ENCODE peak calls at places on chromosomes 13 and 19, in four cellular contexts. M is AG09309, N is epithelial cell of proximal tubule, P is A549. U is an unnamed sample.

GRCh38 chr19:10256551-10256950 is 4.5 kb downstream of the MRPL4 start:
- DNase-seq in M (no peak), N (no peak), P (no peak), U (no peak)

GRCh38 chr13:25085125-25085742 is 10.7 kb upstream of the PABPC3 start:
- DNase-seq in M (peak), N (peak), P (peak), U (peak)

GRCh38 chr19:33282036-33282686 is 20.2 kb downstream of the CEBPA start:
- DNase-seq in M (no peak), N (no peak), P (no peak), U (no peak)

GRCh38 chr13:97946951-97947588 is 6.4 kb upstream of the IPO5 start:
- DNase-seq in M (peak), N (peak), P (peak), U (peak)

GRCh38 chr19:10797541-10798256 is 38.3 kb downstream of the TMED1 start:
- DNase-seq in M (no peak), N (no peak), P (no peak), U (no peak)

GRCh38 chr19:17803264-17803896 is 8.4 kb downstream of the B3GNT3 start:
- DNase-seq in M (no peak), N (no peak), P (no peak), U (no peak)

GRCh38 chr19:48962029-48962848 is 2.9 kb upstream of the FTL start:
- DNase-seq in M (no peak), N (no peak), P (peak), U (no peak)

GRCh38 chr19:30226464-30227070 is 145.6 kb upstream of the ZNF536 start:
- DNase-seq in M (no peak), N (no peak), P (no peak), U (no peak)

GRCh38 chr19:4232614-4233281 is 3.4 kb downstream of the EBI3 start:
- DNase-seq in M (no peak), N (no peak), P (no peak), U (no peak)

GRCh38 chr13:23621316-23621645 is 51.1 kb downstream of the TNFRSF19 start:
- DNase-seq in M (peak), N (peak), P (peak), U (peak)

GRCh38 chr13:73428137-73428536 is 369.3 kb downstream of the KLF5 start:
- DNase-seq in M (no peak), N (peak), P (peak), U (peak)

GRCh38 chr13:85140192-85140591 is 659.0 kb downstream of the SLITRK6 start:
- DNase-seq in M (no peak), N (no peak), P (no peak), U (no peak)

GRCh38 chr13:64709079-64709478 is 2521.1 kb downstream of the PCDH9 start:
- DNase-seq in M (no peak), N (no peak), P (no peak), U (no peak)

GRCh38 chr19:19661675-19662251 is 1.7 kb downstream of the ATP13A1 start:
- DNase-seq in M (no peak), N (no peak), P (no peak), U (no peak)

GRCh38 chr13:39362652-39363390 is 240.2 kb downstream of the LHFPL6 start:
- DNase-seq in M (no peak), N (no peak), P (no peak), U (no peak)

GRCh38 chr19:10603873-10604459 is 16.9 kb upstream of the AP1M2 start:
- DNase-seq in M (no peak), N (no peak), P (no peak), U (no peak)

GRCh38 chr13:50990540-50991506 is 81.2 kb downstream of the RNASEH2B start:
- DNase-seq in M (peak), N (no peak), P (no peak), U (peak)

GRCh38 chr19:48596679-48597465 is 9.7 kb upstream of the SPACA4 start:
- DNase-seq in M (no peak), N (no peak), P (no peak), U (no peak)

GRCh38 chr19:29629836-29630534 is 23.9 kb downstream of the POP4 start:
- DNase-seq in M (no peak), N (no peak), P (no peak), U (no peak)

GRCh38 chr13:46178143-46178542 is 3.8 kb downstream of the LCP1 start:
- DNase-seq in M (no peak), N (no peak), P (no peak), U (no peak)

GRCh38 chr13:55788548-55788947 is 1352.2 kb upstream of the PRR20A start:
- DNase-seq in M (no peak), N (no peak), P (no peak), U (no peak)

GRCh38 chr19:15297416-15298224 is 34.7 kb downstream of the BRD4 start:
- DNase-seq in M (peak), N (no peak), P (peak), U (no peak)

GRCh38 chr19:48501961-48502719 is 9.5 kb downstream of the LMTK3 start:
- DNase-seq in M (no peak), N (peak), P (peak), U (peak)

GRCh38 chr19:50311723-50312635 is 17.2 kb downstream of the KCNC3 start:
- DNase-seq in M (no peak), N (no peak), P (peak), U (no peak)

GRCh38 chr19:34560229-34560628 is 78.7 kb downstream of the WTIP start:
- DNase-seq in M (no peak), N (no peak), P (no peak), U (no peak)

GRCh38 chr19:23823952-23824389 is 65.3 kb upstream of the ZNF681 start:
- DNase-seq in M (no peak), N (no peak), P (peak), U (no peak)

GRCh38 chr19:34461375-34462100 is 20.0 kb upstream of the WTIP start:
- DNase-seq in M (no peak), N (no peak), P (no peak), U (no peak)

GRCh38 chr19:19531951-19532805 is 3.5 kb downstream of the YJEFN3 start:
- DNase-seq in M (no peak), N (no peak), P (peak), U (no peak)

GRCh38 chr19:2479556-2480194 is 3.7 kb downstream of the GADD45B start:
- DNase-seq in M (no peak), N (no peak), P (no peak), U (no peak)
- TF ChIP-seq CTCF in M (peak), N (peak), P (no peak), U (peak)

GRCh38 chr13:108705031-108705430 is 75.6 kb downstream of the MYO16 start:
- DNase-seq in M (no peak), N (no peak), P (peak), U (no peak)
- H3K4me3 ChIP-seq in M (no peak), N (no peak), P (no peak), U (no peak)

GRCh38 chr13:113209880-113210421 is 538 bp downstream of the CUL4A start:
- DNase-seq in M (no peak), N (no peak), P (peak), U (peak)

GRCh38 chr13:113209336-113209879 is at the start of gene CUL4A:
- DNase-seq in M (no peak), N (no peak), P (peak), U (no peak)

GRCh38 chr13:113210834-113211233 is 1.4 kb downstream of the CUL4A start:
- DNase-seq in M (no peak), N (no peak), P (no peak), U (no peak)

GRCh38 chr13:113207890-113208423 is 512 bp downstream of the PCID2 start:
- DNase-seq in M (no peak), N (no peak), P (peak), U (no peak)

GRCh38 chr13:113208424-113209335 is at the start of gene PCID2:
- DNase-seq in M (peak), N (no peak), P (peak), U (peak)
- TF ChIP-seq CTCF in M (no peak), N (no peak), P (no peak), U (no peak)

DNA sequence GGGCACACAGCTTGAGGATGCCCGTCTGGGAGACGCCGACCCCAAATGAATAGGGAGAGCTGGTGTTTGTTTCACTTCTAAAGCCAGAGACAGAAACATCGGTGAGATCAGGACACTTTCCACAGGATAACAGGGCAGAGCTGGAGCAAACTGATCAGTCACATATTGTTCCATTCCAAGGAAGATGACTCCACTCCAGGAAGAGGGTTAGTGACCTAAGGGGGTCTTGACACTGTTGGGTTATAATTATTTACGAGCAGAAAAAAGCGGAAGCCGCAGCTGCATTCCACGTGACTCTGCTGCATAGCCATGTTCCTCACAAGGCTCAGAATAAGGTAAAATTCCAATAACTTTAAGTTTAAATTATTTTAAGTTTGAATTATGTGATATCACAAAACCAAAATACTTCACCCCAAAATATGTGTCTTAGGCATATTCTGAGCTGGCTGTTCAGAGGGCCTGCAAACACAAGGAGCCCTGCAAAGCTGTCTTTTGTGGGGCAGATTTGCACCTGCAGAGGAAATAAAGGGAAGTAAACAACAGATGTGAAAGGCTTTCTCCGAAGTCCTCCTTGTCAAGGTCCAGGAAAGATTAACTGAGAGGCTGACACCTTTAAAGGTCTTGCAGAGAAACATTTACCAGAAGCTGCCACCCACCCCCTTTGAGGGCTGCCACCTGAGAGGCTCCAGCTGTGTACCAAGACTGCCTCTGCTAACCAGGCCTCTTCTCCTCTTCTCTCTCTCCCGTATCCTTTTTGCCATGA is 819.2 kb downstream of the UQCRFS1 start:
- DNase-seq in M (no peak), N (no peak), P (no peak), U (no peak)
- H3K4me3 ChIP-seq in M (no peak), N (no peak), P (no peak), U (no peak)

GRCh38 chr13:40640202-40640601 is 26.2 kb downstream of the FOXO1 start:
- DNase-seq in M (no peak), N (no peak), P (no peak), U (no peak)

GRCh38 chr13:40640845-40641458 is 25.5 kb downstream of the FOXO1 start:
- DNase-seq in M (no peak), N (no peak), P (no peak), U (no peak)

GRCh38 chr13:40648841-40649240 is 17.6 kb downstream of the FOXO1 start:
- DNase-seq in M (no peak), N (no peak), P (no peak), U (no peak)

GRCh38 chr13:40648040-40648439 is 18.4 kb downstream of the FOXO1 start:
- DNase-seq in M (no peak), N (no peak), P (no peak), U (no peak)

DNA sequence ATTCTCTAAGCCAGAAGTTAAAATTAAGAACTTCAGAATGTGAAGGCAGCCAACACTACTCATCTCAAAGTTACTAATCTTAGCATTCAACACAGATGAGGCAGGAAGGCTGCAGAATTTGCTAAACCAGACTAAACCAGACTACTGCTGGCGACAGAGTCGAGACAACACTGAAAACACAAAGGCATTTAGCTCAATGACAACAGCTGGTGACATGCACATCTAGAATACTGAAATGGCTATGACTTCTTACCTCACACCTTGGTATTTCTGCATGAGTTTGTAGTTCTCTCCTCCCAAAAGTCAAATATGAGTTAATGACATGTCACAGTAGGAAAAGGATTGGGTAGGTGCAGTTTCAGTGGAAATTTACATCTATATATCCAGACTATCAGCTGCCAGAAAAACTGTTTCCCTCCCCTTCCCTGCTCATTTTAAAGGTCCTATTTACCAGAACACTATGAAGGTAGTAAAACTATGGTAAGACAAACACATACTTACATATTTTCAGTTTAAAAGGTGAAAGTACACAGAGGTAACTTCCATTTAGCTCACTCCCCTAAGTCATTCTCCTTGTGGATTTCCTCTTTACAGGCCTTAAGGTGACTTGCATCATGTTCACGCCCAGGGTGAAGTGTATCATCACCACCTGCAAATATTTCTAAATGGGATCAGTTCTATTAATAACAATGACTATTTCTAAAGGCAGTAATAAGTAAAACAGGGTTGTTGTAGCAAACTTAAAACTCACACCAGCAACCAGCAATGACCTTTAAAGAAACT is 21.4 kb downstream of the FOXO1 start:
- DNase-seq in M (no peak), N (no peak), P (no peak), U (no peak)
- TF ChIP-seq CTCF in M (no peak), N (no peak), P (no peak), U (no peak)

GRCh38 chr19:21440321-21440720 is 43.4 kb downstream of the ZNF493 start:
- DNase-seq in M (no peak), N (no peak), P (no peak), U (no peak)

GRCh38 chr19:21434967-21435544 is 38.1 kb downstream of the ZNF493 start:
- DNase-seq in M (no peak), N (no peak), P (no peak), U (no peak)

GRCh38 chr19:21434516-21434915 is 37.6 kb downstream of the ZNF493 start:
- DNase-seq in M (no peak), N (no peak), P (no peak), U (no peak)

DNA sequence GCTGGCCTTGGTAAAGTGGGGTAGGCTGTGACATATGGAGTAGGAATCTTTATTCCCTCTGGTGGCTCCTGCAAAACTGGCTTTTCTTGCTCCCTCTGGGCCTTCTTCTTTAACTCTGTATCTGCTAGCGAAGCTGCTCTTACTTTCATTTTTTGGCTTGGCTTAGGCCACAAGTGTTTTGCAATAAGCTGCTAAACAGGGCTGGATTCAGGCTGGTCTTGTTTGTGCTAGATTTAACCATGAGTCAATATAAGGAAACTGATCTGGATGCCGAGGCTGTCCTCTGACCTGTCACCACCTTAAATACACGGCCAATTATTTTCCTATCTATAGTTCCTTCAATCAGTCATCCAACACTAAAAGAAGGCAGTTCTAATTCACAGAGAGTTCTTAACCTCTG is 42.4 kb downstream of the ZNF493 start:
- DNase-seq in M (no peak), N (no peak), P (no peak), U (no peak)
- H3K4me3 ChIP-seq in M (no peak), N (no peak), P (no peak), U (no peak)

U was measured in retinal pigment epithelial cell.